ENCODE peak calls at places on chromosome 10, in eight cellular contexts. B is transverse colon, C is HepG2, A is sigmoid colon, U is K562, H is upper lobe of left lung, N is suprapubic skin, M is GM12878. I is an unnamed sample.
A peak's percentile ranks its signal among the peaks of the same experiment; 100 is the strongest.

GRCh38 chr10:69168493-69168892 is 11.5 kb upstream of the SUPV3L1 start:
- DNase-seq in B (no peak), C (no peak), A (no peak), U (no peak), H (no peak), N (no peak), M (no peak), I (no peak)

GRCh38 chr10:122051609-122052385 is 62.8 kb downstream of the TACC2 start:
- DNase-seq in B (peak; percentile 75), C (peak; percentile 70), A (peak; percentile 80), U (no peak), H (no peak), N (no peak), M (no peak), I (peak; percentile 77)

GRCh38 chr10:95447733-95448132 is 113.4 kb downstream of the SORBS1 start:
- DNase-seq in B (no peak), C (no peak), A (no peak), U (no peak), H (no peak), N (no peak), M (no peak), I (no peak)

GRCh38 chr10:14652816-14653215 is 121.9 kb downstream of the FAM107B start:
- DNase-seq in B (no peak), C (no peak), A (no peak), U (no peak), H (no peak), N (no peak), M (no peak), I (no peak)

GRCh38 chr10:77030915-77031425 is 606.6 kb downstream of the KCNMA1 start:
- DNase-seq in B (no peak), C (no peak), A (no peak), U (no peak), H (no peak), N (no peak), M (no peak), I (no peak)

GRCh38 chr10:63788152-63788821 is 267.1 kb downstream of the REEP3 start:
- DNase-seq in B (no peak), C (no peak), A (no peak), U (no peak), H (no peak), N (no peak), M (no peak), I (peak; percentile 58)

GRCh38 chr10:110433740-110434139 is 64.0 kb upstream of the DUSP5 start:
- DNase-seq in B (peak; percentile 3), C (no peak), A (peak; percentile 44), U (no peak), H (no peak), N (peak; percentile 40), M (no peak), I (peak; percentile 69)

GRCh38 chr10:112313234-112313633 is 30.0 kb downstream of the TECTB start:
- DNase-seq in B (no peak), C (no peak), A (no peak), U (no peak), H (no peak), N (no peak), M (no peak), I (no peak)

GRCh38 chr10:80472234-80473095 is 18.4 kb downstream of the TSPAN14 start:
- DNase-seq in B (no peak), C (no peak), A (no peak), U (no peak), H (no peak), N (no peak), M (peak; percentile 92), I (no peak)

GRCh38 chr10:80583681-80584080 is 46.0 kb downstream of the SH2D4B start:
- DNase-seq in B (no peak), C (no peak), A (no peak), U (no peak), H (no peak), N (no peak), M (no peak), I (no peak)

GRCh38 chr10:7185367-7185690 is 225.5 kb downstream of the SFMBT2 start:
- DNase-seq in B (no peak), C (no peak), A (no peak), U (no peak), H (no peak), N (no peak), M (no peak), I (no peak)

GRCh38 chr10:121540773-121541395 is 57.4 kb downstream of the FGFR2 start:
- DNase-seq in B (no peak), C (no peak), A (no peak), U (no peak), H (no peak), N (no peak), M (no peak), I (no peak)

GRCh38 chr10:124741281-124741921 is 2.8 kb downstream of the FAM53B start:
- DNase-seq in B (peak; percentile 91), C (peak; percentile 80), A (peak; percentile 92), U (peak; percentile 76), H (no peak), N (peak; percentile 88), M (no peak), I (peak; percentile 87)
- TF ChIP-seq POLR2A in B (no peak), C (no peak), A (no peak), U (no peak), H (no peak), N (no peak), M (no peak), I (no peak)

GRCh38 chr10:11189581-11190376 is 172.1 kb downstream of the CELF2 start:
- DNase-seq in B (no peak), C (no peak), A (no peak), U (no peak), H (no peak), N (no peak), M (no peak), I (no peak)

GRCh38 chr10:11191673-11192072 is 174.0 kb downstream of the CELF2 start:
- DNase-seq in B (no peak), C (no peak), A (no peak), U (no peak), H (no peak), N (no peak), M (no peak), I (no peak)

GRCh38 chr10:11195017-11195586 is 177.4 kb downstream of the CELF2 start:
- DNase-seq in B (no peak), C (no peak), A (no peak), U (no peak), H (no peak), N (no peak), M (no peak), I (no peak)

GRCh38 chr10:11197266-11197712 is 179.6 kb downstream of the CELF2 start:
- DNase-seq in B (peak; percentile 53), C (no peak), A (no peak), U (peak; percentile 18), H (no peak), N (no peak), M (peak; percentile 79), I (no peak)

DNA sequence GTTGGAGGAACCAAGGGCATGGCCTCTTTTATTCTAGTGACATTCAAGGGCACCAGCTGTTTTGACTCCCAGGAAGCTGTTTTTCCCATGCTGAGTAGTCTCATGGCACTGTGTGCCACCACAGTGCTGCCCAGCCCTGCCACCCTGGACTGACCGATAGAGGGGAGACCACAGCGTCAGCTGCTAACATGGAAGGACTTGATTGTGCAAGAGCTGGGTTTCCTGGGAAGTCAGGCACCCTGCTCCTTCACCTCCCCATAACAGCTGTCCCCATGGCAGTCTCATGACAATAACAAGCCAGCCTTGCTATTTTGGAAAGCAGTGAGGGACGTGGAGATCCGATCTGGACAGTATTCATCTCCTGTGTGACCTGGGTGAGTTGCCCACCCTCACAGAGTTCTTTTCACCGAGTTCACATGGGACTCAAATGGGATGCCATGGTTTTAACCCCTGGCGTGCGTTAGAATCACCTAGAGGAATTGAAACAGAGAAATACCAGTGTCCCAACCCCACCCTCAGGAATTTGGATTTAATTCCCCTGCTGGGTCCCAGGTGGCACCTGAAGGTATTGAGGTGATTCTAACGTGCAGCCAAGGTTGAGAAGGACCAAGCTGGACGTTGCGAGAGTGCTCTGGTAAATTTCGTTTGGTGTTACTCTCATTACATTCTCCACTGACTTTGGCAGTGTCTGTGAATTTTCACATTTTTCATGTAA is 174.8 kb downstream of the CELF2 start:
- DNase-seq in B (peak; percentile 27), C (no peak), A (no peak), U (no peak), H (peak; percentile 18), N (no peak), M (no peak), I (no peak)
- TF ChIP-seq POLR2AphosphoS5 in B (no peak), C (no peak), A (no peak), U (no peak), H (peak; percentile 50), N (no peak), M (no peak), I (no peak)

DNA sequence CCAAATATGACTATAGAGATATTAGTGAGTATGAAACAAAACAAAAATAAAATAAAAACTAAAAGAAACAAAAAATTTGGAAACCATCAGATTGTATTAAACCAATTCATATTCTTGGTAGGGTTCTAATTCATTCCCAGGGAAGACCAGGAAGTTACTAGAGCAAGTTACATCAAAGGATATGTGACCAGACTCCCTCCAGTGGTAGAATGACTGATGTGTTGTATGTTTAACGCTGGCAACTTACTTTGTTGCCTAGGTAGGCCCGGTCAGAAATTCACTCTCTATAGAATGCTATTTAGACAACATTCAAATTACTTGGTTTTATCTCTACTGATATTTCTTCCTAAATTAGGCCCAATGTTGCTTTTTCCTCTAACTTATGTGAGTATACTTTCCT is 5.2 kb downstream of the PHYHIPL start:
- DNase-seq in B (no peak), C (peak; percentile 88), A (no peak), U (no peak), H (no peak), N (no peak), M (peak; percentile 17), I (no peak)
- TF ChIP-seq EP300 in B (no peak), C (no peak), A (no peak), U (no peak), H (no peak), N (no peak), M (no peak), I (no peak)

GRCh38 chr10:3137958-3138726 is 34.4 kb downstream of the PITRM1 start:
- DNase-seq in B (no peak), C (no peak), A (peak; percentile 63), U (no peak), H (peak; percentile 72), N (no peak), M (no peak), I (no peak)
- TF ChIP-seq POLR2A in B (no peak), C (no peak), A (no peak), U (no peak), H (no peak), N (no peak), M (peak; percentile 41), I (no peak)

I was measured in stomach.